ENCODE peak calls at places on chromosomes 12 and 14, in four cellular contexts. One of them, this sample, is unnamed. For H3K4me1, the result is how much of the 10 kb centered on the place peaks cover.

GRCh38 chr12:108696996-108697290 is 34.4 kb downstream of the CORO1C start:
- DNase-seq in IMR-90: no peak
- DNase-seq in transverse colon: no peak
- DNase-seq in body of pancreas: no peak
- DNase-seq in this sample: no peak

GRCh38 chr12:93824514-93825500 is 147.6 kb downstream of the CRADD start:
- DNase-seq in IMR-90: peak
- DNase-seq in transverse colon: no peak
- DNase-seq in body of pancreas: no peak
- DNase-seq in this sample: no peak

GRCh38 chr12:112122823-112123690 is 2.3 kb upstream of the TRAFD1 start:
- DNase-seq in IMR-90: peak
- DNase-seq in transverse colon: no peak
- DNase-seq in body of pancreas: no peak
- DNase-seq in this sample: no peak

GRCh38 chr12:2332947-2333346 is 280.2 kb downstream of the CACNA1C start:
- DNase-seq in IMR-90: peak
- DNase-seq in transverse colon: no peak
- DNase-seq in body of pancreas: no peak
- DNase-seq in this sample: no peak

GRCh38 chr14:76499399-76499798 is 123.5 kb downstream of the ESRRB start:
- DNase-seq in IMR-90: no peak
- DNase-seq in transverse colon: no peak
- DNase-seq in body of pancreas: no peak
- DNase-seq in this sample: no peak

GRCh38 chr14:58428011-58428807 is 690 bp downstream of the KIAA0586 start:
- DNase-seq in IMR-90: peak
- DNase-seq in transverse colon: peak
- DNase-seq in body of pancreas: peak
- DNase-seq in this sample: no peak

GRCh38 chr14:83556746-83557460 is 1973.0 kb upstream of the FLRT2 start:
- DNase-seq in IMR-90: peak
- DNase-seq in transverse colon: no peak
- DNase-seq in body of pancreas: no peak
- DNase-seq in this sample: no peak

GRCh38 chr12:49903700-49904423 is at the start of gene FAIM2:
- DNase-seq in IMR-90: peak
- DNase-seq in transverse colon: peak
- DNase-seq in body of pancreas: peak
- DNase-seq in this sample: peak

GRCh38 chr14:54338696-54339317 is 58.0 kb upstream of the CDKN3 start:
- DNase-seq in IMR-90: peak
- DNase-seq in transverse colon: no peak
- DNase-seq in body of pancreas: no peak
- DNase-seq in this sample: no peak

GRCh38 chr12:123390415-123391093 is 6.6 kb downstream of the KMT5A start:
- DNase-seq in IMR-90: no peak
- DNase-seq in transverse colon: no peak
- DNase-seq in body of pancreas: no peak
- DNase-seq in this sample: no peak

GRCh38 chr14:41280745-41281144 is 325.9 kb upstream of the LRFN5 start:
- DNase-seq in IMR-90: no peak
- DNase-seq in transverse colon: no peak
- DNase-seq in body of pancreas: no peak
- DNase-seq in this sample: no peak

GRCh38 chr14:101719708-101720107 is 41.8 kb upstream of the PPP2R5C start:
- DNase-seq in IMR-90: no peak
- DNase-seq in transverse colon: no peak
- DNase-seq in body of pancreas: no peak
- DNase-seq in this sample: no peak

GRCh38 chr12:51217133-51217967 is 512 bp downstream of the POU6F1 start:
- DNase-seq in IMR-90: no peak
- DNase-seq in transverse colon: peak
- DNase-seq in body of pancreas: peak
- DNase-seq in this sample: peak

GRCh38 chr12:46874642-46875041 is 48.8 kb upstream of the SLC38A4 start:
- DNase-seq in IMR-90: peak
- DNase-seq in transverse colon: no peak
- DNase-seq in body of pancreas: no peak
- DNase-seq in this sample: no peak

GRCh38 chr14:62251237-62251636 is 489.0 kb downstream of the SNAPC1 start:
- DNase-seq in IMR-90: no peak
- DNase-seq in transverse colon: no peak
- DNase-seq in body of pancreas: no peak
- DNase-seq in this sample: no peak

GRCh38 chr12:62522984-62523383 is 56.4 kb downstream of the MON2 start:
- DNase-seq in IMR-90: peak
- DNase-seq in transverse colon: no peak
- DNase-seq in body of pancreas: no peak
- DNase-seq in this sample: no peak

GRCh38 chr14:50064993-50065392 is 51.4 kb downstream of the VCPKMT start:
- DNase-seq in IMR-90: no peak
- DNase-seq in transverse colon: peak
- DNase-seq in body of pancreas: peak
- DNase-seq in this sample: no peak

GRCh38 chr12:132326646-132327045 is 2.7 kb downstream of the GALNT9 start:
- DNase-seq in IMR-90: no peak
- DNase-seq in transverse colon: no peak
- DNase-seq in body of pancreas: no peak
- DNase-seq in this sample: no peak

GRCh38 chr12:52789637-52790426 is 6.1 kb downstream of the KRT3 start:
- DNase-seq in IMR-90: no peak
- DNase-seq in transverse colon: peak
- DNase-seq in body of pancreas: peak
- DNase-seq in this sample: no peak

GRCh38 chr14:72332871-72333270 is 400.6 kb downstream of the RGS6 start:
- DNase-seq in IMR-90: no peak
- DNase-seq in transverse colon: no peak
- DNase-seq in body of pancreas: no peak
- DNase-seq in this sample: no peak

GRCh38 chr14:97066068-97066899 is 269.1 kb downstream of the VRK1 start:
- DNase-seq in IMR-90: no peak
- DNase-seq in transverse colon: no peak
- DNase-seq in body of pancreas: no peak
- DNase-seq in this sample: no peak

GRCh38 chr14:88552859-88553258 is 1.9 kb downstream of the PTPN21 start:
- DNase-seq in IMR-90: no peak
- DNase-seq in transverse colon: no peak
- DNase-seq in body of pancreas: no peak
- DNase-seq in this sample: no peak

GRCh38 chr12:14260011-14260993 is 105.2 kb upstream of the ATF7IP start:
- DNase-seq in IMR-90: peak
- DNase-seq in transverse colon: peak
- DNase-seq in body of pancreas: peak
- DNase-seq in this sample: peak

GRCh38 chr12:104877107-104877705 is 80.9 kb downstream of the SLC41A2 start:
- DNase-seq in IMR-90: peak
- DNase-seq in transverse colon: peak
- DNase-seq in body of pancreas: peak
- DNase-seq in this sample: peak

GRCh38 chr14:55071051-55071450 is 19.6 kb downstream of the MAPK1IP1L start:
- DNase-seq in IMR-90: peak
- DNase-seq in transverse colon: no peak
- DNase-seq in body of pancreas: no peak
- DNase-seq in this sample: no peak

GRCh38 chr12:130336723-130337475 is 788 bp upstream of the PIWIL1 start:
- DNase-seq in IMR-90: no peak
- DNase-seq in transverse colon: peak
- DNase-seq in body of pancreas: no peak
- DNase-seq in this sample: no peak

GRCh38 chr12:93894391-93895095 is 217.4 kb downstream of the CRADD start:
- DNase-seq in IMR-90: peak
- DNase-seq in transverse colon: peak
- DNase-seq in body of pancreas: peak
- DNase-seq in this sample: peak

GRCh38 chr14:44657688-44658388 is 150.8 kb upstream of the FSCB start:
- DNase-seq in IMR-90: peak
- DNase-seq in transverse colon: no peak
- DNase-seq in body of pancreas: no peak
- DNase-seq in this sample: no peak

GRCh38 chr14:83709116-83709515 is 1820.8 kb upstream of the FLRT2 start:
- DNase-seq in IMR-90: no peak
- DNase-seq in transverse colon: no peak
- DNase-seq in body of pancreas: no peak
- DNase-seq in this sample: no peak

GRCh38 chr12:12714276-12715001 is 2.7 kb upstream of the CDKN1B start:
- DNase-seq in IMR-90: peak
- DNase-seq in transverse colon: peak
- DNase-seq in body of pancreas: peak
- DNase-seq in this sample: no peak

GRCh38 chr12:113065126-113066007 is 8.8 kb downstream of the DTX1 start:
- DNase-seq in IMR-90: no peak
- DNase-seq in transverse colon: no peak
- DNase-seq in body of pancreas: no peak
- DNase-seq in this sample: no peak

GRCh38 chr12:79409562-79409961 is 281.2 kb downstream of the PAWR start:
- DNase-seq in IMR-90: peak
- DNase-seq in transverse colon: no peak
- DNase-seq in body of pancreas: no peak
- DNase-seq in this sample: peak

GRCh38 chr12:95216704-95217376 is 427 bp downstream of the FGD6 start:
- DNase-seq in IMR-90: no peak
- DNase-seq in transverse colon: no peak
- DNase-seq in body of pancreas: no peak
- DNase-seq in this sample: no peak

GRCh38 chr14:103623308-103623707 is 5.7 kb upstream of the KLC1 start:
- DNase-seq in IMR-90: no peak
- DNase-seq in transverse colon: no peak
- DNase-seq in body of pancreas: no peak
- DNase-seq in this sample: no peak
- H3K27ac ChIP-seq in IMR-90: no peak
- H3K27ac ChIP-seq in transverse colon: no peak
- H3K27ac ChIP-seq in body of pancreas: no peak
- H3K27ac ChIP-seq in this sample: no peak

DNA sequence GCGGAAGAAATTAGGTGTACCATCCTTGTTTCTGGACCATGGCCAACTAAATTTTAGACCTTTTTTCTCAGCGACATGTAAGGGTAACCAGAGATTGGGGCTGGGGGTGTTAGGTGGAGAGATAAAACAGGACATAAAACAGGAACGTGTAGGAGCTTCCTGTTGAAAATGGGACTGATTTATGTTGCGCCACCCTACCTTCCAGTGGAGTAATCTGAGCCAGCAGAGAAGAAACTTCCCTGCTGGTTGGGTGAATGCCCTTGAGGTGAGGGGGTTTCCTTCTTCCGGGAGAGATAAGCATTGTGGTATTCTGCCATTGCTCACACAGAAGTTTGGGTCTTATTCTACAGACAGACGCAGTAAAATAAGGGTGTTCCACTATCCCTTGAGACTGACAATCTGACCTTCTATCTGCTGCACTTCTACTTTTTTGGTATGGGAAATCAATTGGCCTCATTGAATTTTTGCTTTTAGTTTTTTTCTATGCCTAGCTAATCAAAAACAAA is 417.6 kb downstream of the PCNX1 start:
- DNase-seq in IMR-90: peak
- DNase-seq in transverse colon: peak
- DNase-seq in body of pancreas: peak
- DNase-seq in this sample: no peak
- TF ChIP-seq POLR2A in IMR-90: no peak
- TF ChIP-seq POLR2A in transverse colon: no peak
- TF ChIP-seq POLR2A in body of pancreas: no peak
- TF ChIP-seq POLR2A in this sample: no peak

GRCh38 chr14:100488057-100488456 is 99.2 kb downstream of the BEGAIN start:
- DNase-seq in IMR-90: no peak
- DNase-seq in transverse colon: no peak
- DNase-seq in body of pancreas: no peak
- DNase-seq in this sample: no peak
- H3K4me1 ChIP-seq in IMR-90: under half
- H3K4me1 ChIP-seq in transverse colon: under half
- H3K4me1 ChIP-seq in body of pancreas: under half
- H3K4me1 ChIP-seq in this sample: under half

DNA sequence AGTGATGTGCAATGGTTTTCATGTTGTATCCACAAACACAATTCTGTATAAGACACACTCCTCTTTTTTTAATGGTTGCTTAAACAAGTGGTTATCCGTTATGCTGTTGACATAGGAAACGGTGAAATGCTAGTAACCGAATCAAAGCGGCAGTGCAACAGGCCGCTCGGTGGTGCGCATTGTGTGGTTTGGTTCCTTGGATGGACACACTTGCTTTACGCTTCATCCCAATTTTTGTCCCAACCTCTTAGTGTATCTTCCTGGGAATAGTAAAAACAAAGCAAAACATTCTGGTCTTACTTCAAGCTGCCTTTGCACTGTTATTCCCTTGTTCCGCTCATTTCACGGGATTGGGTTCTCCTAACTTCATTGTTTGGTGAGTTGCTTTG is 625 bp upstream of the PTGER2 start:
- DNase-seq in IMR-90: peak
- DNase-seq in transverse colon: no peak
- DNase-seq in body of pancreas: no peak
- DNase-seq in this sample: no peak
- H3K27ac ChIP-seq in IMR-90: peak
- H3K27ac ChIP-seq in transverse colon: peak
- H3K27ac ChIP-seq in body of pancreas: no peak
- H3K27ac ChIP-seq in this sample: peak

GRCh38 chr14:75295491-75296338 is 17.1 kb downstream of the FOS start:
- DNase-seq in IMR-90: peak
- DNase-seq in transverse colon: peak
- DNase-seq in body of pancreas: peak
- DNase-seq in this sample: peak

GRCh38 chr14:75295061-75295461 is 16.4 kb downstream of the FOS start:
- DNase-seq in IMR-90: peak
- DNase-seq in transverse colon: peak
- DNase-seq in body of pancreas: peak
- DNase-seq in this sample: peak

GRCh38 chr14:75294649-75295033 is 16.0 kb downstream of the FOS start:
- DNase-seq in IMR-90: no peak
- DNase-seq in transverse colon: no peak
- DNase-seq in body of pancreas: no peak
- DNase-seq in this sample: no peak

GRCh38 chr14:75292886-75293285 is 14.3 kb downstream of the FOS start:
- DNase-seq in IMR-90: no peak
- DNase-seq in transverse colon: peak
- DNase-seq in body of pancreas: no peak
- DNase-seq in this sample: peak

DNA sequence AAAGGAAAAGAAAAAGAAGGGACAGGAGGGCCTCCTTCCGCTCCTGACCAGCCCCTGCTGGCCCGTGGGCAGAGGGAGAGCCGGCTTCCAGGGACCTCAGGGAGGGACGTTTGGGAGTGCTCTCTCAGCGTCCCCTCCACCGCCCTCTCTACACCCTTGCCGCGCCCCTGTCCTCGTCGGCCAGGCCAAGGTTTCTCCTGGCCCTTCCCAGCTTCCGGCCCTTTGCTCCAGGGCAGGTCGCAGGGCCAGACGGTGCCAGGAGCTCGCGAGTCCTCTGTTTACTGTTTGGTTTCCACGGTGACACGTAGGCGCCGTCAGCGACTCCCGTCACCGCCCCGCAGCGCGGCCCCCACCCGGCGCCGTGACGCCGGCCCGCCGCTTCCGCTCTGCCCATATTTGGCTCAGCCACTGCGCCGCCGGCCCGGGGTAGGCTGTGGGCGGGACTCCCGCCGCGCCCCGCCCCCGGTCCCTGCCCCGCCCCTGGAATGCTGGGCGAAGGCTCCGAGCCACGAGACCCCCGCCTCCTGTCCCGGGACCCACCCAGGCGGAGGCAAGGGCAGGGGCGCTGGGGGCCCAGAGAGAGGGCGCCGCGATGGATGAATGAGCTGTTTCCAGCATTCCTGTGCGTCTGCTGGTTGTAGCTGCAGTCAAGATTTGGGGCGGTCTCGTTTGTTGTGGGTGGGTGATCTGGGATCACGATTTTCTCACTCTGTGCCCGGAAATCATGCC is 15.5 kb downstream of the FOS start:
- DNase-seq in IMR-90: peak
- DNase-seq in transverse colon: peak
- DNase-seq in body of pancreas: peak
- DNase-seq in this sample: peak
- TF ChIP-seq POLR2A in IMR-90: peak
- TF ChIP-seq POLR2A in transverse colon: peak
- TF ChIP-seq POLR2A in body of pancreas: peak
- TF ChIP-seq POLR2A in this sample: peak